ENCODE peak calls at places on chromosome 19, in nine cellular contexts. V, I, T, W, D, Q, Z, O and M are unnamed samples.

GRCh38 chr19:16088351-16088984 is 12.2 kb downstream of the TPM4 start:
- DNase-seq in V (peak; percentile 58), I (no peak), T (peak; percentile 77), W (no peak), D (peak; percentile 65), Q (no peak), Z (peak; percentile 59), O (no peak), M (no peak)

GRCh38 chr19:51566489-51567100 is 4.5 kb upstream of the ZNF175 start:
- DNase-seq in V (no peak), I (no peak), T (no peak), W (no peak), D (no peak), Q (no peak), Z (no peak), O (no peak), M (no peak)

GRCh38 chr19:44891016-44891882 is at the start of gene TOMM40:
- DNase-seq in V (no peak), I (no peak), T (peak; percentile 100), W (no peak), D (no peak), Q (peak; percentile 100), Z (peak; percentile 100), O (no peak), M (no peak)

GRCh38 chr19:34316741-34317241 is 48.2 kb upstream of the GPI start:
- DNase-seq in V (peak; percentile 29), I (peak; percentile 4), T (no peak), W (no peak), D (no peak), Q (no peak), Z (no peak), O (no peak), M (no peak)

GRCh38 chr19:3479177-3479818 is 1.0 kb downstream of the SMIM24 start:
- DNase-seq in V (no peak), I (peak; percentile 27), T (no peak), W (no peak), D (no peak), Q (no peak), Z (no peak), O (no peak), M (no peak)

GRCh38 chr19:54674021-54674617 is 11.3 kb downstream of the LILRB4 start:
- DNase-seq in V (no peak), I (peak; percentile 34), T (no peak), W (no peak), D (no peak), Q (no peak), Z (no peak), O (no peak), M (no peak)

GRCh38 chr19:676343-677105 is at the start of gene FSTL3:
- DNase-seq in V (no peak), I (no peak), T (no peak), W (no peak), D (no peak), Q (peak; percentile 44), Z (peak; percentile 34), O (peak; percentile 58), M (peak; percentile 25)

GRCh38 chr19:50921391-50922315 is 10.5 kb upstream of the KLK4 start:
- DNase-seq in V (no peak), I (no peak), T (no peak), W (no peak), D (no peak), Q (peak; percentile 24), Z (no peak), O (no peak), M (no peak)

GRCh38 chr19:3852614-3853254 is 16.1 kb downstream of the ZFR2 start:
- DNase-seq in V (no peak), I (peak; percentile 79), T (no peak), W (no peak), D (no peak), Q (no peak), Z (no peak), O (no peak), M (peak; percentile 62)

GRCh38 chr19:3618144-3618810 is 8.3 kb downstream of the CACTIN start:
- DNase-seq in V (peak; percentile 80), I (no peak), T (peak; percentile 55), W (no peak), D (peak; percentile 48), Q (peak; percentile 61), Z (peak; percentile 64), O (peak; percentile 72), M (peak; percentile 78)

GRCh38 chr19:46466536-46467199 is 4.7 kb downstream of the PNMA8A start:
- DNase-seq in V (peak; percentile 69), I (no peak), T (no peak), W (no peak), D (no peak), Q (no peak), Z (peak; percentile 38), O (peak; percentile 75), M (no peak)

GRCh38 chr19:7904074-7905020 is 670 bp downstream of the MAP2K7 start:
- DNase-seq in V (peak; percentile 50), I (no peak), T (peak; percentile 50), W (peak; percentile 58), D (no peak), Q (no peak), Z (peak; percentile 58), O (peak; percentile 68), M (peak; percentile 74)

GRCh38 chr19:5624154-5624663 is 1.3 kb downstream of the SAFB start:
- DNase-seq in V (peak; percentile 54), I (no peak), T (peak; percentile 59), W (peak; percentile 27), D (peak; percentile 46), Q (peak; percentile 23), Z (peak; percentile 37), O (no peak), M (peak; percentile 71)

GRCh38 chr19:7742991-7743390 is 4.3 kb downstream of the CD209 start:
- DNase-seq in V (no peak), I (no peak), T (no peak), W (no peak), D (no peak), Q (no peak), Z (no peak), O (no peak), M (no peak)

GRCh38 chr19:54921082-54921481 is 15.1 kb downstream of the NCR1 start:
- DNase-seq in V (no peak), I (no peak), T (no peak), W (no peak), D (no peak), Q (no peak), Z (no peak), O (no peak), M (no peak)

GRCh38 chr19:5676711-5677110 is 3.6 kb downstream of the MICOS13 start:
- DNase-seq in V (peak; percentile 21), I (no peak), T (no peak), W (no peak), D (no peak), Q (no peak), Z (no peak), O (no peak), M (no peak)

GRCh38 chr19:33511346-33511745 is 10.2 kb downstream of the PEPD start:
- DNase-seq in V (no peak), I (no peak), T (no peak), W (no peak), D (no peak), Q (no peak), Z (no peak), O (no peak), M (no peak)

GRCh38 chr19:30376272-30376671 is 4.1 kb downstream of the ZNF536 start:
- DNase-seq in V (no peak), I (no peak), T (no peak), W (no peak), D (no peak), Q (no peak), Z (no peak), O (no peak), M (no peak)

GRCh38 chr19:56955637-56956216 is 115.2 kb upstream of the PEG3 start:
- DNase-seq in V (no peak), I (no peak), T (no peak), W (no peak), D (no peak), Q (no peak), Z (no peak), O (no peak), M (no peak)

GRCh38 chr19:19296953-19297689 is 23.2 kb downstream of the SUGP1 start:
- DNase-seq in V (peak; percentile 76), I (no peak), T (no peak), W (no peak), D (no peak), Q (no peak), Z (no peak), O (no peak), M (peak; percentile 86)
- H3K27ac ChIP-seq in V (peak overlapping the region; percentile 44), I (no peak overlapping the region), T (no peak overlapping the region), W (no peak overlapping the region), D (no peak overlapping the region), Q (no peak overlapping the region), Z (no peak overlapping the region), O (no peak overlapping the region), M (peak overlapping the region; percentile 68)

DNA sequence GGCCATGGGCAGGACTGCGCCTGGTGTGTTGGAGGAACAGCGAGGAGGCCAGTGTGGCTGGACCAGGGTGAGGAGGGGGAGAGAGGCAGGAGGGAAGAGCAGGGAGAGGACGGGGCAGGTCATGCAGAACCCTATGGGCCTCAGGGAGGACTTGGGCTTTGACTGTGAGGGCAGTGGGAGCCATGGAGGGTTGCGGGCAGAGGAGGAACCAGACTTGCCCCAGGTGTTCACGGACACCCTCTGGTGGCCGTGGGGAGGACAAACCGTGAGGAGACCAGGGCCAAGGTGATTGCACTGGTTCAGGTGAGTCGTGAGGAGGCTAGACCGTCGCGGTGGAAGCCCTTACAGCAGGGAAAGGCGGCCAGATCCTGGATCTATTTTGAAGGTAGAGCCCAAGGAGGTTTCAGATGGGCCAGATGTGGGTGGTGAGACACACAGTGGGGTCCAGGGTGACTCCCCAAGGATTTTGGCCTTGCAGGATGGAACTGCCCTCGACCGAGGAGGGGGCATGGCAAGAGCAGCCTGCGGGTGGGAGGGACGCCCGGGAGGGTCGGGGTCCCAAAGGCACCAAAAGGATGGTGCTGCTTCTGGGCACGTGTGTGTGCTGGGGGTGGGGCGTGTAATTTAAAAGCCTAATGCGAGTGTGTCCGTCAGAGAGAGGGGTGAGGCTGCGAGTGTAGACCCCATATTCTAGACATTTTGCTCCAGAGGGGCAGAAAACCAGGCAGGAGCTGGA is 2.7 kb upstream of the REXO1 start:
- DNase-seq in V (no peak), I (no peak), T (peak; percentile 13), W (no peak), D (no peak), Q (no peak), Z (no peak), O (no peak), M (peak; percentile 25)
- TF ChIP-seq POLR2A in V (no peak), I (no peak), T (no peak), W (no peak), D (no peak), Q (no peak), Z (no peak), O (no peak), M (no peak)

GRCh38 chr19:13762635-13763235 is 1.6 kb upstream of the MRI1 start:
- DNase-seq in V (no peak), I (no peak), T (no peak), W (no peak), D (no peak), Q (no peak), Z (no peak), O (no peak), M (no peak)
- H3K4me3 ChIP-seq in V (no peak overlapping the region), I (no peak overlapping the region), T (no peak overlapping the region), W (no peak overlapping the region), D (no peak overlapping the region), Q (no peak overlapping the region), Z (no peak overlapping the region), O (no peak overlapping the region), M (no peak overlapping the region)

DNA sequence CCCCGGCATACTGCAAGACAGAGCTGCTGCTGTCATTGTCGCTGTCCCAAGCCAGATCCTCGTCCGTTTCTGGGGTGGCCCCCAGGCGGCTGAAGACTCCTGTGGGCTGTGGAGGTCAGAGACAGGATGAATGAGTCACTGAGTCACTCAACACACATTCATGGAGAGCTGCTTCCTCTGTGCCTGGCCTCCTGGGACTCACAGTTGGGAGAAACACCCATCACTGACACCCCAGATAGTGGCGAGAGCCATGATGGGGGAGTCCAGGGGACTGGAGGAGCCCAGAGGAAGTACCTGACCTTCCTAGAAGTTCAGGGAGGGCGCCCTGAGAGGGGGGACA is 26.0 kb downstream of the C19orf47 start:
- DNase-seq in V (no peak), I (no peak), T (no peak), W (no peak), D (no peak), Q (no peak), Z (no peak), O (no peak), M (no peak)
- H3K27ac ChIP-seq in V (peak overlapping the region; percentile 6), I (no peak overlapping the region), T (no peak overlapping the region), W (no peak overlapping the region), D (no peak overlapping the region), Q (no peak overlapping the region), Z (no peak overlapping the region), O (no peak overlapping the region), M (no peak overlapping the region)